ENCODE peak calls at places on chromosomes 6 and 20, in nine cellular contexts. B is IMR-90, L is heart right ventricle, Y is HepG2, O is Peyer's patch, E is neural progenitor cell, X is GM23338, F is astrocyte, T is cardiac muscle cell. P is an unnamed sample.

GRCh38 chr20:1803216-1804128 is 91.7 kb upstream of the SIRPA start:
- DNase-seq in T (peak; percentile 80), Y (no peak), E (peak; percentile 93), X (peak; percentile 93), F (peak; percentile 68), O (peak; percentile 81), L (peak; percentile 66), B (peak; percentile 60), P (peak; percentile 60)

GRCh38 chr6:1792989-1793388 is 183.3 kb downstream of the FOXC1 start:
- DNase-seq in E (peak; percentile 42), T (peak; percentile 28), F (no peak), L (no peak), O (no peak), X (peak; percentile 73), B (peak; percentile 10), Y (peak; percentile 53), P (no peak)

GRCh38 chr20:40860487-40860902 is 168.1 kb upstream of the TOP1 start:
- DNase-seq in B (peak; percentile 70), E (no peak), Y (no peak), L (no peak), O (no peak), T (no peak), F (peak; percentile 86), X (no peak), P (no peak)

GRCh38 chr6:6688283-6688682 is 99.8 kb downstream of the LY86 start:
- DNase-seq in L (no peak), B (no peak), T (no peak), O (no peak), X (no peak), E (peak; percentile 20), F (no peak), Y (peak; percentile 54), P (no peak)

GRCh38 chr6:9520417-9521151 is 894.3 kb downstream of the TFAP2A start:
- DNase-seq in T (no peak), Y (no peak), O (no peak), E (no peak), L (no peak), B (peak; percentile 89), X (no peak), F (peak; percentile 91), P (no peak)

GRCh38 chr6:150717419-150717818 is 117.7 kb downstream of the PLEKHG1 start:
- DNase-seq in T (no peak), X (peak; percentile 68), O (no peak), E (no peak), F (no peak), L (no peak), Y (peak; percentile 51), B (no peak), P (no peak)

GRCh38 chr6:156816505-156816904 is 39.3 kb downstream of the ARID1B start:
- DNase-seq in T (no peak), X (no peak), E (no peak), B (peak; percentile 23), Y (no peak), O (peak; percentile 52), L (no peak), F (no peak), P (peak; percentile 58)

GRCh38 chr6:158910484-158911075 is 89.4 kb downstream of the RSPH3 start:
- DNase-seq in B (no peak), O (peak; percentile 45), F (peak; percentile 14), X (peak; percentile 92), Y (no peak), T (no peak), E (peak; percentile 76), L (no peak), P (no peak)

GRCh38 chr6:133017581-133017980 is 203.2 kb downstream of the RPS12 start:
- DNase-seq in T (no peak), B (peak; percentile 78), Y (no peak), X (no peak), F (peak; percentile 34), E (no peak), L (no peak), O (no peak), P (no peak)

GRCh38 chr6:33423777-33424176 is 3.9 kb downstream of the SYNGAP1 start:
- DNase-seq in O (no peak), L (no peak), F (no peak), B (no peak), T (no peak), Y (no peak), X (no peak), E (no peak), P (no peak)
- H3K4me1 ChIP-seq in O (peaks cover 23% of the 10 kb centered on the region), L (peaks cover 23% of the 10 kb centered on the region), F (peaks cover 33% of the 10 kb centered on the region), B (peaks cover 32% of the 10 kb centered on the region), T (peaks cover 34% of the 10 kb centered on the region), Y (peaks cover 41% of the 10 kb centered on the region), X (peaks cover 34% of the 10 kb centered on the region), E (peaks cover 40% of the 10 kb centered on the region), P (peaks cover 41% of the 10 kb centered on the region)

GRCh38 chr6:72649032-72649984 is 27.4 kb downstream of the KCNQ5 start:
- DNase-seq in Y (no peak), T (no peak), E (no peak), L (no peak), B (peak; percentile 83), X (no peak), F (peak; percentile 83), O (no peak), P (no peak)

GRCh38 chr6:72650081-72650745 is 28.3 kb downstream of the KCNQ5 start:
- DNase-seq in E (no peak), T (no peak), L (no peak), X (no peak), B (peak; percentile 19), O (no peak), Y (no peak), F (peak; percentile 36), P (no peak)

GRCh38 chr6:72651967-72652956 is 30.4 kb downstream of the KCNQ5 start:
- DNase-seq in Y (no peak), B (no peak), F (no peak), L (no peak), X (peak; percentile 11), E (no peak), T (peak; percentile 17), O (no peak), P (no peak)

GRCh38 chr6:72653032-72653431 is 31.2 kb downstream of the KCNQ5 start:
- DNase-seq in Y (no peak), E (no peak), X (no peak), F (no peak), B (no peak), L (no peak), O (no peak), T (no peak), P (no peak)

DNA sequence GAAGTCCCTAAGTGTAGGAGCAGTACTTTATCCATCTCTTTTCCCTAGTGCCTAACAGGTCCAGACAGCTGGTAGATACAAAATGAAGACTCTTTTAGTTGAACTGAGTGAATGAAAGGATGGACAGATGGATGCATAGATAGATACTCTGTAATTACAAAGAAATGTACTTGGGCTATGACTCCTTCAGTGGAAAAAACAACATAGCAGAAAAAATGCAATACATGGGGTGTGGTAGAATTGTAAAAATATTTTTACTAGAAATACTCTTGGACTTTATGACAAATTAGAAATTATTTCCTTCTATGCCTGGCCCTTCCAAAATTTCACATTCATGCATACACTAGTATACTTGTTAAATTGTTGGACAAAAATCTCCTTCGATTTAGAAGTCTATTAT is 29.3 kb downstream of the KCNQ5 start:
- DNase-seq in B (no peak), O (no peak), F (no peak), Y (no peak), X (no peak), T (no peak), E (no peak), L (no peak), P (no peak)
- H3K4me1 ChIP-seq in B (peaks cover 3% of the 10 kb centered on the region), O (no peaks in the 10 kb centered on the region), F (peaks cover 23% of the 10 kb centered on the region), Y (no peaks in the 10 kb centered on the region), X (peaks cover 7% of the 10 kb centered on the region), T (peaks cover 16% of the 10 kb centered on the region), E (peaks cover 12% of the 10 kb centered on the region), L (no peaks in the 10 kb centered on the region), P (no peaks in the 10 kb centered on the region)

DNA sequence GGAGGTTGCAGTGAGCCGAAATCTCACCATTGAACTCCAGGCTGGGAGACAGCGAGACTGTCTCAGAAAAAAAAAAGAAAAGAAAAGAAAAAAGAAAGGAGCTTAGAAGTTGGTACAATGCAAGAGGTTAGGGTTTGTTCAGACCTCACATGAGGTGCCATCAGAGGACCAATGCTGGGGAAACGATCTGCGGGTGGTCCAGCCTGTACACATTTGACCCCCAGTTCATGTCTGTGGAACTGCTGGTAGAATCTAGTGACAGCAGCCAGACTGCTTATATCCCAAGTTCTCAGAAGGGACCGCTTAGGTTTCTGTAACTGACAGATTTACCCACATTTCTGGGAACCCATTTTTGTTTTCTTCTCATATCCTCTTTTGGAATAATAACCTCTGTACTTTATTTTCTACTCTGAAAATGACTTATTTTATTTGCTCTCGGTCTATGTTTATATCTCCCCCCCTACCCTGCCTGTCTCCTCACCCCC is 4.7 kb downstream of the PPP1R18 start:
- DNase-seq in B (no peak), T (no peak), Y (no peak), O (no peak), L (no peak), E (no peak), F (no peak), X (no peak), P (no peak)
- H3K4me1 ChIP-seq in B (peaks cover 14% of the 10 kb centered on the region), T (peaks cover 47% of the 10 kb centered on the region), Y (peaks cover 61% of the 10 kb centered on the region), O (peaks cover 4% of the 10 kb centered on the region), L (peaks cover 33% of the 10 kb centered on the region), E (peaks cover 60% of the 10 kb centered on the region), F (peaks cover 40% of the 10 kb centered on the region), X (peaks cover 45% of the 10 kb centered on the region), P (peaks cover 29% of the 10 kb centered on the region)

GRCh38 chr6:15408008-15408407 is 162.1 kb downstream of the JARID2 start:
- DNase-seq in E (no peak), Y (no peak), X (no peak), O (no peak), L (no peak), F (no peak), B (no peak), T (no peak), P (no peak)

GRCh38 chr6:15410752-15411151 is 164.9 kb downstream of the JARID2 start:
- DNase-seq in E (no peak), L (no peak), O (no peak), F (no peak), T (no peak), Y (no peak), X (no peak), B (no peak), P (no peak)

GRCh38 chr6:15410126-15410391 is 164.2 kb downstream of the JARID2 start:
- DNase-seq in X (no peak), L (no peak), T (no peak), Y (no peak), O (no peak), E (no peak), B (no peak), F (no peak), P (no peak)

GRCh38 chr6:15408758-15409157 is 162.9 kb downstream of the JARID2 start:
- DNase-seq in E (no peak), Y (no peak), F (no peak), L (no peak), T (no peak), B (no peak), X (no peak), O (no peak), P (no peak)

DNA sequence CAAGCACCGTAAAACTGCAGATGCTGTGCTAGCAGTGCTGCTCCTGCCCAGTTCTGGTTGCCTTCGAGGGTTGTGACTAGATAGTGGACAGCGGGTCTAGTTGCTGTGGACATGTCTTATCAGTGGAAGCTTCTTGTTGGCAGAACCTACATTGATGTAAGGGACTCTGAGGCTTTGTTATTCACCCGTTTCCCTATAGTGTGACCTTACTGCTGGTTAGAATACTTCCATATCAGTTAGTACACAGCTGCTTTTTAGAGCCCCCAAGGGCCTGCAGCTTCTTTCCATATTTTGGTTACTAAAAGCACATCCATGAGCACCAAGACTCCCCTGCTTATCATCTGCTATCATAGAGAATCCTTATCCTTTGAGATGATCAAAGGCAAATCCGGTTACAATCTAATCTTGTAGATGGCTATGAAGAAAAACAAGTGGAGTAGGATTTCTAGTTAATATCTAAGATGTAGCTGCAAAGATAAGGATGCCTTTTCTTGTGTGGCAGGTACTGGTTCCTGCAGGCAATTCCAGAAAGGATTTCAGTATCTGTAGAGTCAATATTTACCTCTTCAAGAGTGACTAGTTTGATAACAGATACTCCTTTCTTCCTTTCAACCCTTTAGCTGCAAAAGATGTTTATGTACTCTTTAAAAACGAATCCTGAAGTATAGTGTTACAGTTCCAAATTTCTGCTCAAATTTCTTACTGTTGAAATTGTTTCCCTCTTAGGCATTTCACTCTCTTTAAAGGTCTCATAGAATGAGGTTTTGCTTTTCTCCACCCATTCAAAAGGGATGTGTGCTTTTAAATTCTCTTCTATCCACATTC is 163.6 kb downstream of the JARID2 start:
- DNase-seq in L (no peak), B (no peak), E (no peak), X (no peak), Y (no peak), T (no peak), O (no peak), F (no peak), P (no peak)
- H3K4me1 ChIP-seq in L (peaks cover 9% of the 10 kb centered on the region), B (peaks cover 10% of the 10 kb centered on the region), E (peaks cover 69% of the 10 kb centered on the region), X (peaks cover 97% of the 10 kb centered on the region), Y (peaks cover 16% of the 10 kb centered on the region), T (peaks cover 33% of the 10 kb centered on the region), O (no peaks in the 10 kb centered on the region), F (peaks cover 3% of the 10 kb centered on the region), P (peaks cover 9% of the 10 kb centered on the region)

P was measured in testis.